ENCODE peak calls at places on chromosomes 6 and 20, in seven cellular contexts. One of them, this sample, is unnamed.

GRCh38 chr6:7541175-7542064 is at the start of gene DSP:
- DNase-seq in activated CD4-positive, alpha-beta T cell treated with anti-CD3 and anti-CD28 coated beads for 48 hours: peak; percentile 45
- DNase-seq in IMR-90: no peak
- DNase-seq in activated gamma-delta T cell treated with Interleukin-2 at 50 U/mL for 16 hours: no peak
- DNase-seq in GM12865: peak; percentile 9
- DNase-seq in smooth muscle cell of the brain vasculature: no peak
- DNase-seq in iris pigment epithelial cell: peak; percentile 21
- DNase-seq in this sample: no peak

GRCh38 chr6:42118162-42119001 is 24.0 kb downstream of the C6orf132 start:
- DNase-seq in GM12865: no peak
- DNase-seq in IMR-90: no peak
- DNase-seq in smooth muscle cell of the brain vasculature: no peak
- DNase-seq in iris pigment epithelial cell: no peak
- DNase-seq in activated CD4-positive, alpha-beta T cell treated with anti-CD3 and anti-CD28 coated beads for 48 hours: no peak
- DNase-seq in activated gamma-delta T cell treated with Interleukin-2 at 50 U/mL for 16 hours: no peak
- DNase-seq in this sample: no peak

GRCh38 chr20:59850018-59850641 is 83.3 kb downstream of the SYCP2 start:
- DNase-seq in GM12865: peak; percentile 67
- DNase-seq in smooth muscle cell of the brain vasculature: peak; percentile 32
- DNase-seq in IMR-90: peak; percentile 42
- DNase-seq in iris pigment epithelial cell: peak; percentile 50
- DNase-seq in activated CD4-positive, alpha-beta T cell treated with anti-CD3 and anti-CD28 coated beads for 48 hours: no peak
- DNase-seq in activated gamma-delta T cell treated with Interleukin-2 at 50 U/mL for 16 hours: no peak
- DNase-seq in this sample: peak; percentile 30

GRCh38 chr20:62349537-62350097 is 17.5 kb downstream of the LAMA5 start:
- DNase-seq in activated gamma-delta T cell treated with Interleukin-2 at 50 U/mL for 16 hours: no peak
- DNase-seq in smooth muscle cell of the brain vasculature: no peak
- DNase-seq in GM12865: no peak
- DNase-seq in activated CD4-positive, alpha-beta T cell treated with anti-CD3 and anti-CD28 coated beads for 48 hours: no peak
- DNase-seq in IMR-90: no peak
- DNase-seq in iris pigment epithelial cell: no peak
- DNase-seq in this sample: no peak

GRCh38 chr6:166097914-166098522 is 69.6 kb downstream of the TBXT start:
- DNase-seq in iris pigment epithelial cell: peak; percentile 80
- DNase-seq in GM12865: peak; percentile 73
- DNase-seq in IMR-90: peak; percentile 82
- DNase-seq in activated gamma-delta T cell treated with Interleukin-2 at 50 U/mL for 16 hours: peak; percentile 43
- DNase-seq in activated CD4-positive, alpha-beta T cell treated with anti-CD3 and anti-CD28 coated beads for 48 hours: peak; percentile 78
- DNase-seq in smooth muscle cell of the brain vasculature: peak; percentile 66
- DNase-seq in this sample: peak; percentile 42

GRCh38 chr6:116036075-116036773 is 24.5 kb downstream of the FRK start:
- DNase-seq in GM12865: no peak
- DNase-seq in smooth muscle cell of the brain vasculature: no peak
- DNase-seq in IMR-90: no peak
- DNase-seq in activated CD4-positive, alpha-beta T cell treated with anti-CD3 and anti-CD28 coated beads for 48 hours: no peak
- DNase-seq in iris pigment epithelial cell: no peak
- DNase-seq in activated gamma-delta T cell treated with Interleukin-2 at 50 U/mL for 16 hours: no peak
- DNase-seq in this sample: no peak

GRCh38 chr20:29297411-29298270 is 1959.8 kb upstream of the DEFB115 start:
- DNase-seq in activated CD4-positive, alpha-beta T cell treated with anti-CD3 and anti-CD28 coated beads for 48 hours: no peak
- DNase-seq in iris pigment epithelial cell: no peak
- DNase-seq in activated gamma-delta T cell treated with Interleukin-2 at 50 U/mL for 16 hours: no peak
- DNase-seq in IMR-90: no peak
- DNase-seq in GM12865: no peak
- DNase-seq in smooth muscle cell of the brain vasculature: no peak
- DNase-seq in this sample: no peak

GRCh38 chr6:52330470-52330869 is 31.5 kb upstream of the PAQR8 start:
- DNase-seq in smooth muscle cell of the brain vasculature: no peak
- DNase-seq in GM12865: no peak
- DNase-seq in iris pigment epithelial cell: no peak
- DNase-seq in IMR-90: no peak
- DNase-seq in activated gamma-delta T cell treated with Interleukin-2 at 50 U/mL for 16 hours: no peak
- DNase-seq in activated CD4-positive, alpha-beta T cell treated with anti-CD3 and anti-CD28 coated beads for 48 hours: no peak
- DNase-seq in this sample: no peak

GRCh38 chr6:37102299-37103168 is 67.4 kb upstream of the PIM1 start:
- DNase-seq in activated CD4-positive, alpha-beta T cell treated with anti-CD3 and anti-CD28 coated beads for 48 hours: peak; percentile 79
- DNase-seq in IMR-90: peak; percentile 88
- DNase-seq in iris pigment epithelial cell: peak; percentile 82
- DNase-seq in activated gamma-delta T cell treated with Interleukin-2 at 50 U/mL for 16 hours: peak; percentile 62
- DNase-seq in GM12865: peak; percentile 88
- DNase-seq in smooth muscle cell of the brain vasculature: peak; percentile 76
- DNase-seq in this sample: peak; percentile 66

GRCh38 chr6:101832371-101832770 is 438.9 kb downstream of the GRIK2 start:
- DNase-seq in smooth muscle cell of the brain vasculature: no peak
- DNase-seq in IMR-90: no peak
- DNase-seq in GM12865: no peak
- DNase-seq in activated CD4-positive, alpha-beta T cell treated with anti-CD3 and anti-CD28 coated beads for 48 hours: no peak
- DNase-seq in iris pigment epithelial cell: no peak
- DNase-seq in activated gamma-delta T cell treated with Interleukin-2 at 50 U/mL for 16 hours: no peak
- DNase-seq in this sample: no peak

GRCh38 chr20:47038581-47039560 is 144.2 kb downstream of the EYA2 start:
- DNase-seq in GM12865: no peak
- DNase-seq in activated gamma-delta T cell treated with Interleukin-2 at 50 U/mL for 16 hours: no peak
- DNase-seq in smooth muscle cell of the brain vasculature: no peak
- DNase-seq in activated CD4-positive, alpha-beta T cell treated with anti-CD3 and anti-CD28 coated beads for 48 hours: no peak
- DNase-seq in IMR-90: no peak
- DNase-seq in iris pigment epithelial cell: peak; percentile 9
- DNase-seq in this sample: no peak

GRCh38 chr6:71482742-71483141 is 194.1 kb downstream of the OGFRL1 start:
- DNase-seq in IMR-90: no peak
- DNase-seq in iris pigment epithelial cell: no peak
- DNase-seq in activated gamma-delta T cell treated with Interleukin-2 at 50 U/mL for 16 hours: no peak
- DNase-seq in smooth muscle cell of the brain vasculature: no peak
- DNase-seq in GM12865: peak; percentile 11
- DNase-seq in activated CD4-positive, alpha-beta T cell treated with anti-CD3 and anti-CD28 coated beads for 48 hours: no peak
- DNase-seq in this sample: peak; percentile 60

GRCh38 chr6:106731144-106731842 is 101.9 kb downstream of the QRSL1 start:
- DNase-seq in smooth muscle cell of the brain vasculature: no peak
- DNase-seq in iris pigment epithelial cell: no peak
- DNase-seq in activated CD4-positive, alpha-beta T cell treated with anti-CD3 and anti-CD28 coated beads for 48 hours: no peak
- DNase-seq in GM12865: no peak
- DNase-seq in activated gamma-delta T cell treated with Interleukin-2 at 50 U/mL for 16 hours: no peak
- DNase-seq in IMR-90: no peak
- DNase-seq in this sample: no peak

GRCh38 chr20:19875746-19876145 is 117.7 kb downstream of the RIN2 start:
- DNase-seq in iris pigment epithelial cell: no peak
- DNase-seq in smooth muscle cell of the brain vasculature: no peak
- DNase-seq in activated gamma-delta T cell treated with Interleukin-2 at 50 U/mL for 16 hours: no peak
- DNase-seq in activated CD4-positive, alpha-beta T cell treated with anti-CD3 and anti-CD28 coated beads for 48 hours: no peak
- DNase-seq in GM12865: no peak
- DNase-seq in IMR-90: no peak
- DNase-seq in this sample: no peak

GRCh38 chr20:2006452-2007381 is 12.9 kb upstream of the PDYN start:
- DNase-seq in GM12865: peak; percentile 50
- DNase-seq in smooth muscle cell of the brain vasculature: peak; percentile 6
- DNase-seq in iris pigment epithelial cell: peak; percentile 65
- DNase-seq in activated CD4-positive, alpha-beta T cell treated with anti-CD3 and anti-CD28 coated beads for 48 hours: peak; percentile 53
- DNase-seq in activated gamma-delta T cell treated with Interleukin-2 at 50 U/mL for 16 hours: peak; percentile 11
- DNase-seq in IMR-90: peak; percentile 30
- DNase-seq in this sample: peak; percentile 13

GRCh38 chr6:96151707-96152106 is 135.9 kb downstream of the FUT9 start:
- DNase-seq in iris pigment epithelial cell: no peak
- DNase-seq in activated gamma-delta T cell treated with Interleukin-2 at 50 U/mL for 16 hours: no peak
- DNase-seq in GM12865: no peak
- DNase-seq in IMR-90: no peak
- DNase-seq in activated CD4-positive, alpha-beta T cell treated with anti-CD3 and anti-CD28 coated beads for 48 hours: no peak
- DNase-seq in smooth muscle cell of the brain vasculature: no peak
- DNase-seq in this sample: no peak

GRCh38 chr6:39812853-39813533 is 20.8 kb downstream of the DAAM2 start:
- DNase-seq in iris pigment epithelial cell: peak; percentile 7
- DNase-seq in IMR-90: peak; percentile 68
- DNase-seq in smooth muscle cell of the brain vasculature: no peak
- DNase-seq in GM12865: peak; percentile 51
- DNase-seq in activated CD4-positive, alpha-beta T cell treated with anti-CD3 and anti-CD28 coated beads for 48 hours: no peak
- DNase-seq in activated gamma-delta T cell treated with Interleukin-2 at 50 U/mL for 16 hours: no peak
- DNase-seq in this sample: no peak

GRCh38 chr6:45681860-45682488 is 304.2 kb upstream of the SUPT3H start:
- DNase-seq in smooth muscle cell of the brain vasculature: no peak
- DNase-seq in GM12865: peak; percentile 99
- DNase-seq in iris pigment epithelial cell: peak; percentile 42
- DNase-seq in activated CD4-positive, alpha-beta T cell treated with anti-CD3 and anti-CD28 coated beads for 48 hours: peak; percentile 64
- DNase-seq in IMR-90: no peak
- DNase-seq in activated gamma-delta T cell treated with Interleukin-2 at 50 U/mL for 16 hours: no peak
- DNase-seq in this sample: peak; percentile 83

GRCh38 chr6:29813809-29814208 is 13.8 kb upstream of the HLA-G start:
- DNase-seq in GM12865: peak; percentile 22
- DNase-seq in IMR-90: peak; percentile 8
- DNase-seq in smooth muscle cell of the brain vasculature: no peak
- DNase-seq in activated CD4-positive, alpha-beta T cell treated with anti-CD3 and anti-CD28 coated beads for 48 hours: no peak
- DNase-seq in activated gamma-delta T cell treated with Interleukin-2 at 50 U/mL for 16 hours: no peak
- DNase-seq in iris pigment epithelial cell: peak; percentile 33
- DNase-seq in this sample: peak; percentile 36

GRCh38 chr6:125611573-125612399 is 137.6 kb upstream of the HEY2 start:
- DNase-seq in IMR-90: no peak
- DNase-seq in activated gamma-delta T cell treated with Interleukin-2 at 50 U/mL for 16 hours: no peak
- DNase-seq in smooth muscle cell of the brain vasculature: peak; percentile 93
- DNase-seq in activated CD4-positive, alpha-beta T cell treated with anti-CD3 and anti-CD28 coated beads for 48 hours: no peak
- DNase-seq in GM12865: no peak
- DNase-seq in iris pigment epithelial cell: peak; percentile 20
- DNase-seq in this sample: no peak

GRCh38 chr20:59207742-59208357 is 44.2 kb downstream of the ZNF831 start:
- DNase-seq in activated CD4-positive, alpha-beta T cell treated with anti-CD3 and anti-CD28 coated beads for 48 hours: peak; percentile 89
- DNase-seq in GM12865: peak; percentile 78
- DNase-seq in activated gamma-delta T cell treated with Interleukin-2 at 50 U/mL for 16 hours: peak; percentile 82
- DNase-seq in iris pigment epithelial cell: no peak
- DNase-seq in smooth muscle cell of the brain vasculature: no peak
- DNase-seq in IMR-90: no peak
- DNase-seq in this sample: peak; percentile 13

GRCh38 chr20:31760457-31761240 is 21.6 kb downstream of the TPX2 start:
- DNase-seq in iris pigment epithelial cell: peak; percentile 87
- DNase-seq in IMR-90: peak; percentile 93
- DNase-seq in smooth muscle cell of the brain vasculature: no peak
- DNase-seq in activated CD4-positive, alpha-beta T cell treated with anti-CD3 and anti-CD28 coated beads for 48 hours: no peak
- DNase-seq in GM12865: no peak
- DNase-seq in activated gamma-delta T cell treated with Interleukin-2 at 50 U/mL for 16 hours: no peak
- DNase-seq in this sample: peak; percentile 94

GRCh38 chr6:72944660-72945059 is 280.6 kb downstream of the KHDC1L start:
- DNase-seq in IMR-90: no peak
- DNase-seq in iris pigment epithelial cell: peak; percentile 38
- DNase-seq in activated gamma-delta T cell treated with Interleukin-2 at 50 U/mL for 16 hours: no peak
- DNase-seq in GM12865: no peak
- DNase-seq in smooth muscle cell of the brain vasculature: no peak
- DNase-seq in activated CD4-positive, alpha-beta T cell treated with anti-CD3 and anti-CD28 coated beads for 48 hours: no peak
- DNase-seq in this sample: no peak

GRCh38 chr20:51789434-51789833 is 12.9 kb downstream of the SALL4 start:
- DNase-seq in iris pigment epithelial cell: no peak
- DNase-seq in activated CD4-positive, alpha-beta T cell treated with anti-CD3 and anti-CD28 coated beads for 48 hours: no peak
- DNase-seq in activated gamma-delta T cell treated with Interleukin-2 at 50 U/mL for 16 hours: no peak
- DNase-seq in IMR-90: no peak
- DNase-seq in GM12865: no peak
- DNase-seq in smooth muscle cell of the brain vasculature: no peak
- DNase-seq in this sample: no peak

GRCh38 chr6:50610562-50610961 is 102.8 kb upstream of the TFAP2D start:
- DNase-seq in GM12865: no peak
- DNase-seq in activated CD4-positive, alpha-beta T cell treated with anti-CD3 and anti-CD28 coated beads for 48 hours: no peak
- DNase-seq in activated gamma-delta T cell treated with Interleukin-2 at 50 U/mL for 16 hours: no peak
- DNase-seq in iris pigment epithelial cell: peak; percentile 0
- DNase-seq in smooth muscle cell of the brain vasculature: no peak
- DNase-seq in IMR-90: no peak
- DNase-seq in this sample: no peak

GRCh38 chr6:157904999-157905398 is 76.7 kb upstream of the SYNJ2 start:
- DNase-seq in smooth muscle cell of the brain vasculature: no peak
- DNase-seq in IMR-90: no peak
- DNase-seq in iris pigment epithelial cell: no peak
- DNase-seq in activated CD4-positive, alpha-beta T cell treated with anti-CD3 and anti-CD28 coated beads for 48 hours: no peak
- DNase-seq in activated gamma-delta T cell treated with Interleukin-2 at 50 U/mL for 16 hours: no peak
- DNase-seq in GM12865: no peak
- DNase-seq in this sample: no peak

GRCh38 chr6:32932132-32932868 is 8.5 kb downstream of the HLA-DMB start:
- DNase-seq in GM12865: no peak
- DNase-seq in iris pigment epithelial cell: peak; percentile 41
- DNase-seq in IMR-90: peak; percentile 76
- DNase-seq in smooth muscle cell of the brain vasculature: no peak
- DNase-seq in activated gamma-delta T cell treated with Interleukin-2 at 50 U/mL for 16 hours: no peak
- DNase-seq in activated CD4-positive, alpha-beta T cell treated with anti-CD3 and anti-CD28 coated beads for 48 hours: no peak
- DNase-seq in this sample: peak; percentile 43